ENCODE peak calls at places on chromosomes 1 and 21, in seven cellular contexts. C is RWPE2; L is H9; Z is left lung; V is aorta; D is CD8-positive, alpha-beta memory T cell; K is left ventricle myocardium inferior. F is an unnamed sample. For H3K9me3, the result is how much of the 10 kb centered on the place peaks cover.

GRCh38 chr1:162381383-162381782 is at the start of gene C1orf226:
- DNase-seq in C (no peak), L (no peak), Z (no peak), V (no peak), D (no peak), K (no peak), F (no peak)

GRCh38 chr1:223729906-223730305 is 17.6 kb downstream of the CAPN2 start:
- DNase-seq in C (no peak), L (no peak), Z (no peak), V (no peak), D (no peak), K (no peak), F (no peak)

GRCh38 chr21:46091118-46091517 is 6.8 kb upstream of the COL6A2 start:
- DNase-seq in C (no peak), L (no peak), Z (no peak), V (no peak), D (no peak), K (no peak), F (no peak)

GRCh38 chr1:115642168-115643072 is 650 bp downstream of the VANGL1 start:
- DNase-seq in C (no peak), L (peak), Z (peak), V (peak), D (no peak), K (peak), F (no peak)

GRCh38 chr1:54121482-54122130 is 31.2 kb downstream of the CDCP2 start:
- DNase-seq in C (no peak), L (peak), Z (peak), V (peak), D (peak), K (peak), F (peak)

GRCh38 chr1:243261389-243261788 is 5.5 kb downstream of the SDCCAG8 start:
- DNase-seq in C (no peak), L (no peak), Z (no peak), V (no peak), D (no peak), K (no peak), F (no peak)

GRCh38 chr1:21129407-21129806 is 47.3 kb downstream of the EIF4G3 start:
- DNase-seq in C (no peak), L (no peak), Z (no peak), V (no peak), D (no peak), K (no peak), F (no peak)

GRCh38 chr1:1000357-1001056 is 610 bp upstream of the HES4 start:
- DNase-seq in C (peak), L (peak), Z (peak), V (peak), D (peak), K (peak), F (peak)

GRCh38 chr1:230940848-230941247 is 37.8 kb downstream of the TTC13 start:
- DNase-seq in C (no peak), L (no peak), Z (no peak), V (no peak), D (no peak), K (no peak), F (no peak)

GRCh38 chr1:168728452-168729404 is at the start of gene DPT:
- DNase-seq in C (no peak), L (no peak), Z (no peak), V (no peak), D (no peak), K (peak), F (no peak)

GRCh38 chr1:34547043-34547674 is 207.7 kb upstream of the GJB5 start:
- DNase-seq in C (no peak), L (peak), Z (no peak), V (no peak), D (no peak), K (no peak), F (no peak)

GRCh38 chr1:114105401-114105979 is 48.2 kb downstream of the SYT6 start:
- DNase-seq in C (no peak), L (no peak), Z (no peak), V (no peak), D (no peak), K (no peak), F (no peak)

GRCh38 chr1:200794506-200795065 is 55.9 kb downstream of the CAMSAP2 start:
- DNase-seq in C (no peak), L (no peak), Z (no peak), V (no peak), D (no peak), K (no peak), F (no peak)

GRCh38 chr1:211381481-211382181 is 55.0 kb downstream of the TRAF5 start:
- DNase-seq in C (no peak), L (no peak), Z (no peak), V (no peak), D (no peak), K (no peak), F (no peak)

DNA sequence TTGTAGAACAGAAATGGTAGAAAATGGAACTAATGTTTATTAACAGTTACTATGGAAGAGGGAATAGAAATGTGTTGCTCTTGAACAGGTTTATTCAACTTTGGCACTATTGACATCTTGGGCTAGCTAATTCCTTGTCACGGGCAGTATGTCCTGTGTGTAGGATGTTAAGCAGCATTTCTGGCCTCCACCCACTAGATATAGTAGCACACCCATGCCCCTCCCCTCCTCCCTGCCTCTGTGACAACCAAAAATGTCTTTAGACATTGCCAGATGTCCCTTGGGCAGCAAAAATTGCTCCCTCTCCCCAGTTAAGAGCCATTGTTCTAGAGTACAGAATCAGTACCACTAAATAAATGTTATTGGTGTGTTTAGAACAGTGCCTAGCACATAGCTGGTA is 91.4 kb upstream of the TPTE start:
- DNase-seq in C (no peak), L (no peak), Z (no peak), V (no peak), D (no peak), K (no peak), F (no peak)
- H3K9me3 ChIP-seq in C (under half), L (half or more), Z (under half), V (under half), D (under half), K (under half), F (under half)

GRCh38 chr1:13450204-13450603 is 40.0 kb downstream of the PRAMEF20 start:
- DNase-seq in C (no peak), L (no peak), Z (no peak), V (no peak), D (no peak), K (no peak), F (no peak)
- H3K9me3 ChIP-seq in C (under half), L (under half), Z (under half), V (under half), D (under half), K (under half), F (under half)

GRCh38 chr1:68785328-68785727 is 288.4 kb upstream of the DEPDC1 start:
- DNase-seq in C (no peak), L (no peak), Z (no peak), V (no peak), D (no peak), K (no peak), F (no peak)
- H3K9me3 ChIP-seq in C (under half), L (under half), Z (under half), V (under half), D (under half), K (under half), F (under half)

DNA sequence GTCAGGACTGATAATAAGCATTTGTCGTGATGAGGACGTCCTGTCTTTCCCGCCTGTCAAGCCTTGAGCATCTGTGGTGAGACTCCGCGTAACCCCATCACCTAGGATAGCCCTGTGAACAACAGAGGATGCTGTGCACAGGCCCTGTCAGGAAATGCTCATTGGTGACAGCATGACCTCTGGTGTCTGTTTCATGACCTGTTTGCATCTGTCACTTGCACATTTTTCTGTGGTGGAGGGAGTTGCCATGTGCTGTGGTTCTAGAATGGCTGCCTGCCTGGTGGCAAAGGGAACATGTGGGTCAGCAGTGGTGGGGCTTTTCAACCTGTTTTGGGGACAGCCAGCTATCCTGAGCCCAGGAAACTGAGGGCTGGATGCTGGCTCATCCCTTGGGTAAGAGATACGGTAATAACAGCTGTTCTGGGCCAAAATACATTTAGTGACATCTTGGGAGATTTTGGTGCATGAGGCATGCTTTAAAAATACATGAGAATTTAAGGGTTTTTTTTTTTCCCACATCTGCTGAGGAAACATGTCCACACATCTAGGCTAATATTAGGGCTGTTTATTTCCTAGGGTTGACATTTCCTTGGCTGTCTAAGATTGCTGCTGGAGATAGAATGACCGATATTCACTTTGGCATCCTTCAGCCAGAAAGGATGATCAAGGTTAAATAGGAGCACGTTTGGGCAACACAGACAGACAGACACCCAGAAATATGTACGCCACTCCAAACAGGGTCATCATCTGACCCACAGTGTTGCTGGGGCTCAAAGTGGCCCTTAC is 52.9 kb downstream of the KCNC4 start:
- DNase-seq in C (no peak), L (no peak), Z (no peak), V (no peak), D (no peak), K (no peak), F (no peak)
- H3K9me3 ChIP-seq in C (under half), L (under half), Z (under half), V (under half), D (under half), K (under half), F (under half)

DNA sequence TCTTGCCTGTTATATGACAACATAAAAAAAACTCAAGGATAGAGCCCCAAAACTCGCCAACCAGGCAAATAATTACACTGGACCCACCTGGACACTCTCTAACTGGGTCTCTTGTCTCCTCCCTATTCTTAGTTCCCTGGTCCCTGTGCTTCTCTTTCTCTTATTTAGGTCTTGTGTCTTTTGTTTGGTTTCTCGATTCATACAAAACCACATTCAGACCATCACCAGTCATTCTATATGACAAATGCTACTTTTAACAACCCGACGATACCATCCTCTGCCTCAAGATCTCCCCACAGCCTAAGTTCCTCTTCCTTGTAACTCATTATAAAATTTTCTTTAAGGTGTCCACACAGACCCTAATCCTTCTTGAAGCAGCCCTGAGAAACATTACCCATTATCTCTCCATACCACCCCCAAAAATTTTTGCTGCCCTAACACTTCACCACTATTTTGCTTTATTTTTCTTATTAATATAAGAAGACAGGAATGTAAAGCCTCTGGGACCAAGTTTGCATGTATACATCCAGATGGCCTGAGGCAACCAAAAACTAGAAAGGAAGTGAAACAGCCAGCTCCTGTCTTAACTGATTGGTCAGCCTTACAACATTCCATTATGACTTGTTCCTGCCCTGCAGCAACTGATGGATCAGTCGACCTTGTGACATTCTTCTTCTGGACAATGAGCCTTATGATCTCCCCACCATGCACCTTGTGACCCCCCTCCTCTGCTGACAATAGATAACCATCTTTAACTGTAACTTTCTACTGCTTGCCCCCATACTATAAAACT is 638.2 kb downstream of the AMY1C start:
- DNase-seq in C (no peak), L (no peak), Z (no peak), V (no peak), D (no peak), K (no peak), F (no peak)
- H3K9me3 ChIP-seq in C (under half), L (under half), Z (under half), V (under half), D (under half), K (under half), F (under half)

GRCh38 chr1:182476625-182477024 is 26.7 kb downstream of the RGSL1 start:
- DNase-seq in C (no peak), L (no peak), Z (no peak), V (no peak), D (no peak), K (peak), F (no peak)

GRCh38 chr1:182484067-182484466 is 34.1 kb downstream of the RGSL1 start:
- DNase-seq in C (no peak), L (no peak), Z (no peak), V (no peak), D (no peak), K (no peak), F (no peak)

GRCh38 chr1:182473553-182473952 is 23.6 kb downstream of the RGSL1 start:
- DNase-seq in C (no peak), L (no peak), Z (no peak), V (no peak), D (no peak), K (no peak), F (no peak)

DNA sequence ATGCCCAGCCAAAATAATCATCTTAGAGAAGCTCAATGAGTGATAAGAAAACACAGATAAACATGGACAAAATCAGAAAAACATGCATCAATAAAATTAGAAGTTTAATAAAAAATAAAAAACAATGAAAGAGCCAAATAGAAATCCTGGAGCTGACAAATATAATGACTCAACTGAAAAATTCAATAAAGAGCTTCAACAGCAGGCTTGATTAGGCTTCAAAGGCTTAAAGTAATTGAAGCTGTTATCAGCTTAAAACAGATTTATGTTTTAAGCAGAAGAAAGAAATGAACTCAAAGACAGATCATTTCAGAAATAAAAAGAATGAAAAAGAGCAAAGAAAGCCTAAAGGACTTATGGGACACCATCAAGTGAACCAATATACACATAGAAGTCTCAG is 28.3 kb downstream of the RGSL1 start:
- DNase-seq in C (no peak), L (no peak), Z (no peak), V (no peak), D (no peak), K (no peak), F (no peak)
- H3K9me3 ChIP-seq in C (under half), L (under half), Z (under half), V (under half), D (under half), K (under half), F (under half)

GRCh38 chr1:18323259-18323658 is 157.5 kb upstream of the KLHDC7A start:
- DNase-seq in C (no peak), L (no peak), Z (no peak), V (no peak), D (no peak), K (no peak), F (no peak)

GRCh38 chr1:18316764-18317163 is 164.0 kb upstream of the KLHDC7A start:
- DNase-seq in C (no peak), L (no peak), Z (no peak), V (no peak), D (no peak), K (no peak), F (no peak)

GRCh38 chr1:18322353-18323032 is 158.2 kb upstream of the KLHDC7A start:
- DNase-seq in C (no peak), L (peak), Z (no peak), V (peak), D (no peak), K (no peak), F (no peak)

GRCh38 chr1:18319099-18319498 is 161.6 kb upstream of the KLHDC7A start:
- DNase-seq in C (no peak), L (no peak), Z (no peak), V (no peak), D (no peak), K (no peak), F (no peak)

DNA sequence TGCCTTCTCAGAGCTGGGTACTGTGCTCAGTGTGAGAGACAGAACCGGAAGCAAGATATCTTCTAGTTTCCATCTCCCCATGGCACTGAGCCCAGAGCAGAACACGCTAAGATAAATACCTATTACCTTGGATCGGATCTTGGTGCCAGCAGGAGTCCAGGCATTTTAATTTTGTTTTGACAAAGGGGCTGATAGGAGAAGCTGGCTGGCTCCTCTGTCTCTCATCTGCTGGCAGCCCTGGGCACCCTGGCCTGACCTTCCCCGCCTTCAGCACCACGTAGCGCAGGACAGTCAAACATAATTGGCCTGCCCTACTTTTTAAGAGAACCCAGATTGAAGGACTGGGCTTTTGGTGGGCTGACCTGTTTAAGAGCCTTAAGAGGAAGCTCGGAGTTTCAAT is 160.7 kb upstream of the KLHDC7A start:
- DNase-seq in C (no peak), L (no peak), Z (no peak), V (no peak), D (no peak), K (no peak), F (no peak)
- H3K9me3 ChIP-seq in C (under half), L (under half), Z (under half), V (under half), D (under half), K (under half), F (under half)

DNA sequence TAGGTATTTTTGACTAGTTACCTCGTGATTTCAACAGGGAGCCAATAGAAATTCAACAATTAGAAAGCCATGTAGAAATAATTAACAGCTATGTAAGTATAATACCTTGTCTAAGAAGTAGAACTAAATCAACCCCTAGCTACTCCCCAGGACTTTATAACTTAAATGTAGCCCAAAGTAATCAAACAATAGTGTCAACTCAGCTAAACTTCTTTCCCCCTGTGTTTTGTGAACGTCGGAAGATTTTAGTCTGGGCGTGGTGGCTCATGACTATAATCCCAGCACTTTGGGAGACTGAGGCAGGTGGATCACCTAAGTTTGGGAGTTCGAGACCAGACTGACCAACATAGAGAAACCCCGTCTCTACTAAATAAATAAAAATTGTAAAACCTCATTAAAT is 579.9 kb upstream of the NCAM2 start:
- DNase-seq in C (no peak), L (no peak), Z (no peak), V (no peak), D (no peak), K (no peak), F (no peak)
- H3K9me3 ChIP-seq in C (under half), L (under half), Z (under half), V (under half), D (under half), K (under half), F (under half)

GRCh38 chr1:155975375-155976061 is 2.8 kb downstream of the ARHGEF2 start:
- DNase-seq in C (no peak), L (no peak), Z (no peak), V (no peak), D (no peak), K (no peak), F (no peak)
- H3K9me3 ChIP-seq in C (under half), L (under half), Z (under half), V (under half), D (under half), K (under half), F (under half)

DNA sequence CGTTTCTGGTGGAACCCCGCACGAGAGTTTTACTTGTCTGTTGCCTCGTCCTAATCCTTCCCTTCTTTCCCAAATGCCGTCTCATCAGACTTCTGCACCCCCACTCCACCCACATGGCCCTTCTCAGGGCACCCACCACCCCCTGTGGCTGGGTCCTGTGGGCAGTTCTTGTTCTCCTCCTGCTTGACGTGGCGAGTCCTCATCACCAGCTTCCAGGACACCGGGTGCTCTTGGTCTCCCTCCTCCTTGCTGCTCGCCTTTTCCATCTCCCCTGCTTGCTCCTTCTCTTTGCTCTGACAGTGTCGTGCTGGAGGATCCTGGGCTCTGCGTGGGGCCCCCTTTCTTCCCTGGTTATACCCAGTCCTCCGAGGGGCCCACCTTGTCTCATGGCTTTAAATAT is 51.8 kb downstream of the B3GALT5 start:
- DNase-seq in C (no peak), L (no peak), Z (no peak), V (no peak), D (no peak), K (no peak), F (no peak)
- H3K9me3 ChIP-seq in C (under half), L (under half), Z (under half), V (under half), D (under half), K (under half), F (under half)